ENCODE peak calls at places on chromosomes 6 and 20, in ten cellular contexts. J, R, S, A, Y, B, T, Q, X and P are unnamed samples.
A peak's percentile ranks its signal among the peaks of the same experiment; 100 is the strongest.

GRCh38 chr6:54646069-54646468 is 200.5 kb upstream of the FAM83B start:
- DNase-seq in J (no peak), R (no peak), S (no peak), A (no peak), Y (no peak), B (no peak), T (no peak), Q (no peak), X (no peak), P (no peak)

GRCh38 chr20:63149531-63150207 is 66.3 kb downstream of the YTHDF1 start:
- DNase-seq in J (peak; percentile 10), R (peak; percentile 43), S (no peak), A (no peak), Y (no peak), B (no peak), T (no peak), Q (no peak), X (no peak), P (no peak)

GRCh38 chr6:439681-440167 is 48.2 kb downstream of the IRF4 start:
- DNase-seq in J (no peak), R (no peak), S (no peak), A (peak; percentile 69), Y (no peak), B (no peak), T (no peak), Q (no peak), X (no peak), P (no peak)

GRCh38 chr20:63381781-63382431 is 20.8 kb upstream of the CHRNA4 start:
- DNase-seq in J (no peak), R (no peak), S (no peak), A (no peak), Y (no peak), B (no peak), T (peak; percentile 20), Q (no peak), X (no peak), P (peak; percentile 51)

GRCh38 chr20:54433653-54434052 is 41.7 kb upstream of the DOK5 start:
- DNase-seq in J (no peak), R (no peak), S (no peak), A (no peak), Y (no peak), B (no peak), T (no peak), Q (no peak), X (peak; percentile 71), P (no peak)

GRCh38 chr6:19836799-19837510 is at the start of gene ID4:
- DNase-seq in J (no peak), R (peak; percentile 93), S (peak; percentile 80), A (peak; percentile 97), Y (no peak), B (peak; percentile 97), T (peak; percentile 82), Q (peak; percentile 28), X (peak; percentile 97), P (no peak)

GRCh38 chr6:115838763-115839401 is 221.8 kb downstream of the FRK start:
- DNase-seq in J (no peak), R (no peak), S (peak; percentile 48), A (no peak), Y (peak; percentile 9), B (peak; percentile 48), T (peak; percentile 28), Q (no peak), X (no peak), P (no peak)

GRCh38 chr6:119830494-119831295 is 481.1 kb upstream of the MAN1A1 start:
- DNase-seq in J (no peak), R (no peak), S (no peak), A (no peak), Y (no peak), B (peak; percentile 21), T (peak; percentile 1), Q (no peak), X (no peak), P (no peak)

DNA sequence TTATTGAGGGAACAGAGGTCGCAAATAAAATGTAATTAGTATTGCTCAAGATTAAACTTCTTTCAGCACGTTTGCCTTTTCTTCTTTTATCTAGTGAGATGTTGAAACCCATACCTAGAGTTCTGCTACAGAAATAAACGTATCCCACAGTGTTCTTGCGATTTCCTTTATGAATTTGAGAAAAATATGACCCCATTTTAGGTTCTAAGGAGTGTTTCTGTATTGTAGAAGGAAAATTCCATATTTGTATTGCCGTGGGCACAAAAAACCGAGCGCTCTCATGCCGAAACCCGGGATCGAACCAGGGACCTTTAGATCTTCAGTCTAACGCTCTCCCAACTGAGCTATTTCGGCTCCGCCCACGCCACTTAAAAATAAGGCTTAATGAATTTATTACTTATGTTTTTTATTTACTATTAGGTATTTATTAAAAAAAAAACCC is 23.7 kb downstream of the ZNF311 start:
- DNase-seq in J (peak; percentile 76), R (peak; percentile 68), S (peak; percentile 65), A (peak; percentile 73), Y (peak; percentile 84), B (peak; percentile 72), T (peak; percentile 76), Q (peak; percentile 49), X (no peak), P (peak; percentile 63)
- TF ChIP-seq CTCF in J (no peak), R (no peak), S (no peak), A (no peak), Y (peak; percentile 29), B (no peak), T (no peak), Q (no peak), X (no peak), P (no peak)

DNA sequence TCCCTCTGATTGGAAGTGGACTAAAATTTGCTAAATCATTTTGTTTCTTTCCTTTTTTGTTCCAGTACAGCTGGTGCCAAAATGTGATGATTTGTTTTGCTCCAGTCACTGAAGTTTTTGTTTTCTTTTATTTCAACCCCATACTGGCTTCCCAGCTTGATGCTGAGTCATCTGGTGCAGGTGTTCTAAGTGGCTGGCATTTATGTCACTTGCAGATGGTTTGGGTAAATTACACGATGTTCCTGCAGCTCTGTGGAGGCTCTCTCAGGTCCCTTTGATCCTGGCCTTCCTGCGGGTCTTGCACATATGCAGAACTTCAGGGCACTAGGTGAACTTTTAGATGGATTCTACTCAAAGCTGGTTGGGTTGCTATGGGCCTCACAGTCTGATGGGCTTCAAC is 577.7 kb downstream of the HAO1 start:
- DNase-seq in J (no peak), R (no peak), S (no peak), A (no peak), Y (no peak), B (no peak), T (no peak), Q (no peak), X (no peak), P (no peak)
- H3K4me1 ChIP-seq in J (no peaks in the 10 kb centered on the region), R (no peaks in the 10 kb centered on the region), S (no peaks in the 10 kb centered on the region), A (no peaks in the 10 kb centered on the region), Y (no peaks in the 10 kb centered on the region), B (peaks cover 11% of the 10 kb centered on the region), T (no peaks in the 10 kb centered on the region), Q (no peaks in the 10 kb centered on the region), X (no peaks in the 10 kb centered on the region), P (no peaks in the 10 kb centered on the region)

DNA sequence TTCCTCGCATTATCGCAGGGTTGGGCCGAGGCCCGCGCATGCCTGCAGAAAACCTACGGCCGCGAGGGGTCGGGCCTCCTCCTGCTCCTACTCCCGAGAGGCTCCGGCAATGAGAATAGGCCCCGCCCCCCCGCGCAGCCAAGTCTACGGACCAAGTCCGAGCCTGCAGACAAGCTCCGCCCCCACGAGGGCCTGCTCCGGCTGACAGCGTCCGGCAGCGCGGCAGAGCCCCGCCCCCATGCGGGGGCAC is 3.1 kb upstream of the GPSM3 start:
- DNase-seq in J (peak; percentile 100), R (peak; percentile 100), S (peak; percentile 99), A (peak; percentile 100), Y (peak; percentile 100), B (peak; percentile 100), T (peak; percentile 100), Q (peak; percentile 100), X (peak; percentile 100), P (peak; percentile 100)
- TF ChIP-seq CTCF in J (peak; percentile 87), R (peak; percentile 48), S (no peak), A (peak; percentile 43), Y (no peak), B (no peak), T (peak; percentile 63), Q (peak; percentile 62), X (peak; percentile 51), P (peak; percentile 10)

GRCh38 chr20:9583151-9583550 is 68.8 kb downstream of the LAMP5 start:
- DNase-seq in J (no peak), R (no peak), S (no peak), A (no peak), Y (peak; percentile 0), B (no peak), T (no peak), Q (no peak), X (no peak), P (no peak)
- H3K4me1 ChIP-seq in J (no peaks in the 10 kb centered on the region), R (no peaks in the 10 kb centered on the region), S (no peaks in the 10 kb centered on the region), A (no peaks in the 10 kb centered on the region), Y (no peaks in the 10 kb centered on the region), B (no peaks in the 10 kb centered on the region), T (no peaks in the 10 kb centered on the region), Q (no peaks in the 10 kb centered on the region), X (no peaks in the 10 kb centered on the region), P (no peaks in the 10 kb centered on the region)

DNA sequence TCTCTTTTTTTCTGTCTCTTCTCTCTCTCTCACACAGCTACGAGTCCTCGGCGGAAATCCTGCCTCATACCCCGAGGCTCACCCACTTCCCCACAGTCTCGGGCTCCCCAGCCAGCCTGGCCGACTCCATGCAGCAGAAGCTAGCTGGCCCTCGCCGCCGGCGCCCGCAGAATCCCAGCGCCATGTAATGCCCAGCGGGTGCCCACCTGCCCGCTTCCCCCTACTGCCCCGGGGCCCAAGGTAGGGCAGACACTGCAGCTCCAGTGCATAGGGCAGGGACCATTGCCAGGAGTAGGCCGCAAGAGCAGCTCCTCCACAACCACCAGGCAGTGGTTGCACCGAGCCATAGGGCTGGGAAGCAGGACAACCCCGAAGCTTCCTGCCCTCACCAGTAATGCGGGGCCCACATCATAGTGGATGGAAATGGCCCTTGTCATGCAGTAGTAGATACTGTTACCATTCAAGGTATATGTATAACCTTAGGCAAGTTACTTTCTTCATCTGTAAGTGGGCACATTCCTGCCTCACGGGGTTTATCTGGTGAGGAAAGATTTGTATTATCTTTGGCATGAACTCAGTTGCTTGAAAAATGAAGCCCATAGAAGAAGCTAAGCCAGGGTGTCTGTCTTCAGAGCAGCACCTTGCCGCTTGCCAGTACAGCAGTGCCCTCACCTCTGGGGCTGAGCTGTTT is 36.9 kb upstream of the ID1 start:
- DNase-seq in J (peak; percentile 80), R (no peak), S (no peak), A (no peak), Y (no peak), B (no peak), T (no peak), Q (no peak), X (no peak), P (no peak)
- TF ChIP-seq CTCF in J (no peak), R (no peak), S (no peak), A (no peak), Y (no peak), B (no peak), T (no peak), Q (no peak), X (no peak), P (no peak)

GRCh38 chr20:47498606-47499005 is 3.1 kb upstream of the NCOA3 start:
- DNase-seq in J (no peak), R (no peak), S (no peak), A (no peak), Y (no peak), B (no peak), T (no peak), Q (no peak), X (no peak), P (no peak)
- H3K4me1 ChIP-seq in J (peaks cover 19% of the 10 kb centered on the region), R (peaks cover 23% of the 10 kb centered on the region), S (peaks cover 18% of the 10 kb centered on the region), A (peaks cover 25% of the 10 kb centered on the region), Y (peaks cover 38% of the 10 kb centered on the region), B (peaks cover 20% of the 10 kb centered on the region), T (peaks cover 19% of the 10 kb centered on the region), Q (peaks cover 14% of the 10 kb centered on the region), X (peaks cover 20% of the 10 kb centered on the region), P (peaks cover 18% of the 10 kb centered on the region)